ENCODE peak calls at places on chromosome 10, in nine cellular contexts. F is CD4-positive, alpha-beta T cell; I is CD4-positive, alpha-beta memory T cell; P is stomach; E is psoas muscle; G is H9; H is mammary epithelial cell; A is A549; K is breast epithelium. R is an unnamed sample.
A peak's percentile ranks its signal among the peaks of the same experiment; 100 is the strongest.

GRCh38 chr10:128065881-128066534 is 60.2 kb downstream of the MKI67 start:
- DNase-seq in F (no peak), I (no peak), P (no peak), E (no peak), G (no peak), H (no peak), A (no peak), K (no peak), R (no peak)

GRCh38 chr10:86443936-86444335 is 77.3 kb upstream of the GRID1 start:
- DNase-seq in F (no peak), I (no peak), P (no peak), E (no peak), G (no peak), H (peak; percentile 35), A (peak; percentile 44), K (no peak), R (no peak)

GRCh38 chr10:125802739-125803138 is 20.3 kb downstream of the UROS start:
- DNase-seq in F (no peak), I (no peak), P (no peak), E (no peak), G (no peak), H (peak; percentile 59), A (no peak), K (no peak), R (no peak)

GRCh38 chr10:46215426-46215825 is 71.4 kb upstream of the ANTXRL start:
- DNase-seq in F (no peak), I (no peak), P (no peak), E (no peak), G (no peak), H (no peak), A (no peak), K (no peak), R (no peak)

GRCh38 chr10:127044191-127044590 is 139.0 kb downstream of the DOCK1 start:
- DNase-seq in F (no peak), I (no peak), P (peak; percentile 59), E (no peak), G (no peak), H (peak; percentile 80), A (no peak), K (peak; percentile 33), R (no peak)

GRCh38 chr10:68142761-68143160 is 33.5 kb downstream of the MYPN start:
- DNase-seq in F (no peak), I (no peak), P (no peak), E (no peak), G (no peak), H (no peak), A (no peak), K (no peak), R (no peak)

GRCh38 chr10:61812052-61812721 is 89.3 kb upstream of the ARID5B start:
- DNase-seq in F (no peak), I (no peak), P (no peak), E (no peak), G (no peak), H (no peak), A (no peak), K (no peak), R (no peak)

GRCh38 chr10:126278846-126279245 is 109.4 kb downstream of the ADAM12 start:
- DNase-seq in F (no peak), I (no peak), P (no peak), E (no peak), G (no peak), H (no peak), A (no peak), K (no peak), R (no peak)

GRCh38 chr10:68550747-68551411 is 9.3 kb upstream of the TET1 start:
- DNase-seq in F (peak; percentile 22), I (peak; percentile 49), P (peak; percentile 59), E (no peak), G (peak; percentile 81), H (peak; percentile 63), A (peak; percentile 86), K (peak; percentile 26), R (no peak)

GRCh38 chr10:19966751-19967150 is 150.5 kb downstream of the PLXDC2 start:
- DNase-seq in F (no peak), I (no peak), P (no peak), E (no peak), G (peak; percentile 59), H (no peak), A (no peak), K (no peak), R (no peak)

GRCh38 chr10:118752401-118752800 is 2.4 kb downstream of the CACUL1 start:
- DNase-seq in F (no peak), I (no peak), P (no peak), E (no peak), G (no peak), H (no peak), A (no peak), K (no peak), R (no peak)

GRCh38 chr10:119026301-119027110 is 3.0 kb upstream of the NANOS1 start:
- DNase-seq in F (no peak), I (no peak), P (no peak), E (no peak), G (no peak), H (no peak), A (no peak), K (no peak), R (peak; percentile 92)

GRCh38 chr10:6239213-6239991 is 36.7 kb downstream of the PFKFB3 start:
- DNase-seq in F (peak; percentile 59), I (peak; percentile 84), P (peak; percentile 42), E (no peak), G (no peak), H (peak; percentile 98), A (peak; percentile 98), K (peak; percentile 90), R (no peak)

GRCh38 chr10:63554666-63555065 is 33.5 kb downstream of the REEP3 start:
- DNase-seq in F (peak; percentile 25), I (peak; percentile 51), P (no peak), E (no peak), G (no peak), H (peak; percentile 82), A (no peak), K (no peak), R (no peak)

GRCh38 chr10:31583358-31583757 is 264.3 kb downstream of the ZEB1 start:
- DNase-seq in F (no peak), I (no peak), P (no peak), E (no peak), G (no peak), H (no peak), A (no peak), K (no peak), R (peak; percentile 80)

GRCh38 chr10:9302142-9302746 is 1247.8 kb downstream of the GATA3 start:
- DNase-seq in F (no peak), I (no peak), P (no peak), E (no peak), G (no peak), H (peak; percentile 47), A (peak; percentile 65), K (no peak), R (no peak)

GRCh38 chr10:26730548-26730947 is 33.0 kb downstream of the PDSS1 start:
- DNase-seq in F (no peak), I (no peak), P (no peak), E (no peak), G (no peak), H (no peak), A (no peak), K (no peak), R (no peak)

DNA sequence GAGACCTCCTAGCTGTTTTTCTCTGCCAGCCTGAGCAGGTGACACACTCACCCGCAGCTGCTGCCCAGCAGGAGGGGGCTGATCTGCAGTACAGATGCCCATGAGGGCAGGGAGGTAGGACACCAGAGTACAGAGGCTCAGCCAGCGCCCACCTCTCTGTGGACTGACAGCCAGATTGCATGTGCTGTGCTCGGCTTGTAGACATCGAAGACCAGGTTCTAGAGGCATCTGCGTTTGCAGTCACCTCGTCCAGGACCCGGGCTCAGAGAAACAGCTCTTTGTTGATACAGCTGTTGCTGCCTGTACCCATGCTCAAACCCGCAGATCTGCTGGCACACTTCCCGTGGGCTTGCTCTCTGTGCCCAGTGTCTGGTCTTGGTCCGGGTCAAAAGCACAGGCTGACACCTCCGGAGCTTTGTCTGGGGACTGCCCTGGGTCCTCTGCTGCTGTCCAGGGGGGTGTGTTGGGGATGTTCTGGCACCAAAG is 224.7 kb downstream of the GLRX3 start:
- DNase-seq in F (no peak), I (no peak), P (peak; percentile 16), E (no peak), G (no peak), H (no peak), A (no peak), K (no peak), R (no peak)
- H3K9me3 ChIP-seq in F (no peaks in the 10 kb centered on the region), I (no peaks in the 10 kb centered on the region), P (peaks cover 3% of the 10 kb centered on the region), E (no peaks in the 10 kb centered on the region), G (no peaks in the 10 kb centered on the region), H (peaks cover 40% of the 10 kb centered on the region), A (no peaks in the 10 kb centered on the region), K (no peaks in the 10 kb centered on the region), R (no peaks in the 10 kb centered on the region)

GRCh38 chr10:133209641-133210040 is 20.4 kb upstream of the UTF1 start:
- DNase-seq in F (no peak), I (peak; percentile 9), P (no peak), E (no peak), G (no peak), H (no peak), A (no peak), K (no peak), R (no peak)
- H3K9me3 ChIP-seq in F (no peaks in the 10 kb centered on the region), I (no peaks in the 10 kb centered on the region), P (no peaks in the 10 kb centered on the region), E (no peaks in the 10 kb centered on the region), G (no peaks in the 10 kb centered on the region), H (peaks cover 7% of the 10 kb centered on the region), A (no peaks in the 10 kb centered on the region), K (peaks cover 4% of the 10 kb centered on the region), R (no peaks in the 10 kb centered on the region)

GRCh38 chr10:37473906-37474305 is 348.5 kb downstream of the ANKRD30A start:
- DNase-seq in F (no peak), I (no peak), P (no peak), E (no peak), G (no peak), H (no peak), A (no peak), K (no peak), R (no peak)
- H3K9me3 ChIP-seq in F (peaks cover 5% of the 10 kb centered on the region), I (no peaks in the 10 kb centered on the region), P (no peaks in the 10 kb centered on the region), E (no peaks in the 10 kb centered on the region), G (peaks cover 25% of the 10 kb centered on the region), H (peaks cover 8% of the 10 kb centered on the region), A (no peaks in the 10 kb centered on the region), K (no peaks in the 10 kb centered on the region), R (no peaks in the 10 kb centered on the region)

GRCh38 chr10:81957976-81958375 is 83.0 kb downstream of the NRG3 start:
- DNase-seq in F (no peak), I (no peak), P (no peak), E (no peak), G (no peak), H (no peak), A (no peak), K (no peak), R (no peak)

GRCh38 chr10:81961451-81962184 is 86.6 kb downstream of the NRG3 start:
- DNase-seq in F (no peak), I (no peak), P (no peak), E (no peak), G (no peak), H (no peak), A (no peak), K (no peak), R (no peak)

GRCh38 chr10:81959016-81959415 is 84.0 kb downstream of the NRG3 start:
- DNase-seq in F (no peak), I (no peak), P (no peak), E (no peak), G (no peak), H (no peak), A (no peak), K (no peak), R (no peak)

DNA sequence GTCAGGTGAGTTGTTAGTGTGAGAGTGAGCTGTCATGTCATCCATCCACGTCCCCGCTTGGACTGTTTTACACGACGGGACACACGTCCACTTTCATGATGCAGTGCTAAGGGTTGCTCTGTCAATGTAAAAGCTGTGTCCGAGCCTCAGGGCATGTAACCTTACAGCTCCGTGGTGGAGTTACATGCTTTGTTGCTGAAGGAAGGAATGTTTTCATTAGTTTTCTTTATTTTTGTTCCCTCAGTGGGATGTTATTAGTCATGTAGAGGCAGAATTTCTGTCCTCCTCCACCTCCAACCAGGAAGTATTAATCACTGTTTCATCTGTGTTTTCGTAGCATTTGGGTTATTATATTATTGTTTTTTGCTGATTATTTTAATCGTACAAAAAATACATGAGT is 88.6 kb downstream of the NRG3 start:
- DNase-seq in F (no peak), I (no peak), P (no peak), E (no peak), G (no peak), H (no peak), A (no peak), K (no peak), R (no peak)
- H3K9me3 ChIP-seq in F (peaks cover 4% of the 10 kb centered on the region), I (no peaks in the 10 kb centered on the region), P (no peaks in the 10 kb centered on the region), E (no peaks in the 10 kb centered on the region), G (no peaks in the 10 kb centered on the region), H (peaks cover 5% of the 10 kb centered on the region), A (no peaks in the 10 kb centered on the region), K (peaks cover 3% of the 10 kb centered on the region), R (no peaks in the 10 kb centered on the region)